ENCODE peak calls at places on chromosome 3, in six cellular contexts. W, Q, N, G, X and L are unnamed samples.

GRCh38 chr3:178205750-178206149 is 330.5 kb upstream of the KCNMB2 start:
- DNase-seq in W (no peak), Q (no peak), N (no peak), G (no peak), X (no peak), L (no peak)

GRCh38 chr3:32850226-32850625 is 32.4 kb downstream of the TRIM71 start:
- DNase-seq in W (no peak), Q (no peak), N (no peak), G (no peak), X (no peak), L (no peak)

GRCh38 chr3:193836918-193837317 is 243.9 kb downstream of the OPA1 start:
- DNase-seq in W (no peak), Q (no peak), N (peak; percentile 70), G (no peak), X (no peak), L (no peak)

GRCh38 chr3:146142757-146143156 is 18.2 kb downstream of the PLOD2 start:
- DNase-seq in W (no peak), Q (no peak), N (no peak), G (no peak), X (no peak), L (no peak)

GRCh38 chr3:121855555-121855954 is 20.5 kb downstream of the EAF2 start:
- DNase-seq in W (no peak), Q (no peak), N (peak; percentile 9), G (no peak), X (peak; percentile 72), L (no peak)

GRCh38 chr3:111649180-111649579 is 54.0 kb upstream of the ZBED2 start:
- DNase-seq in W (no peak), Q (no peak), N (no peak), G (no peak), X (peak; percentile 85), L (no peak)

GRCh38 chr3:1535361-1535760 is 442.5 kb downstream of the CNTN6 start:
- DNase-seq in W (no peak), Q (no peak), N (no peak), G (no peak), X (no peak), L (no peak)

GRCh38 chr3:107661447-107662108 is 138.8 kb downstream of the BBX start:
- DNase-seq in W (no peak), Q (no peak), N (no peak), G (no peak), X (peak; percentile 18), L (no peak)

GRCh38 chr3:29494305-29495036 is 213.6 kb downstream of the RBMS3 start:
- DNase-seq in W (no peak), Q (no peak), N (no peak), G (no peak), X (no peak), L (no peak)

GRCh38 chr3:134423153-134423552 is 48.9 kb upstream of the AMOTL2 start:
- DNase-seq in W (no peak), Q (no peak), N (no peak), G (no peak), X (no peak), L (no peak)

GRCh38 chr3:43366466-43366865 is 80.1 kb downstream of the SNRK start:
- DNase-seq in W (no peak), Q (no peak), N (no peak), G (no peak), X (no peak), L (no peak)

GRCh38 chr3:15309662-15310335 is 22.6 kb downstream of the SH3BP5 start:
- DNase-seq in W (no peak), Q (no peak), N (no peak), G (no peak), X (peak; percentile 44), L (no peak)

GRCh38 chr3:127366383-127366782 is 78.5 kb upstream of the PRR20G start:
- DNase-seq in W (no peak), Q (no peak), N (no peak), G (no peak), X (no peak), L (no peak)
- TF ChIP-seq CTCF in W (no peak), Q (no peak), N (no peak), G (no peak), X (peak; percentile 16), L (no peak)

GRCh38 chr3:52228266-52228665 is 2.8 kb upstream of the TLR9 start:
- DNase-seq in W (no peak), Q (no peak), N (no peak), G (no peak), X (no peak), L (no peak)
- H3K36me3 ChIP-seq in W (peaks cover 58% of the 10 kb centered on the region), Q (peaks cover 6% of the 10 kb centered on the region), N (peaks cover 31% of the 10 kb centered on the region), G (no peaks in the 10 kb centered on the region), X (peaks cover 14% of the 10 kb centered on the region), L (no peaks in the 10 kb centered on the region)

GRCh38 chr3:109081746-109082510 is 36.0 kb downstream of the MORC1 start:
- DNase-seq in W (no peak), Q (no peak), N (peak; percentile 18), G (no peak), X (peak; percentile 53), L (no peak)
- TF ChIP-seq CTCF in W (peak; percentile 67), Q (no peak), N (peak; percentile 42), G (no peak), X (peak; percentile 72), L (peak; percentile 52)

DNA sequence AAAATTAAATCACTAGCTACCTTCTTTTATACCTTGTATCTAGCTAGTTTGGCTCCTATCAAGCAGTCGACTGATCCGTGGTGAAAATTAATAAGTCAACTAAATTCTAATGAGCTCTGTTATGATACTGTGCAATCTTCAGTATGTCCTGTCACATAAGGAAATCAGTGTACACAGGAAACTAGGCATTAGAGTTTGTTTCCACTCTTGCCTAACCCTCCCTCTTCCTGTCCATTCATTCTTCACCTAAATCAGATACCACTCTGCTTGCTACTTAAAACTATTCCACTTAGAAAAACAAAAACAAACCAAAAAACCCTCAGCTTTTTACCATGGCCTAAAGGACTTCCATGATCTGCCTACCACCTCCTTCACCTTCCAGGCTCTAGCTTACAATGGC is 8.0 kb downstream of the RFC4 start:
- DNase-seq in W (no peak), Q (no peak), N (no peak), G (no peak), X (no peak), L (no peak)
- H3K36me3 ChIP-seq in W (peaks cover 41% of the 10 kb centered on the region), Q (no peaks in the 10 kb centered on the region), N (peaks cover 92% of the 10 kb centered on the region), G (no peaks in the 10 kb centered on the region), X (peaks cover 4% of the 10 kb centered on the region), L (no peaks in the 10 kb centered on the region)

DNA sequence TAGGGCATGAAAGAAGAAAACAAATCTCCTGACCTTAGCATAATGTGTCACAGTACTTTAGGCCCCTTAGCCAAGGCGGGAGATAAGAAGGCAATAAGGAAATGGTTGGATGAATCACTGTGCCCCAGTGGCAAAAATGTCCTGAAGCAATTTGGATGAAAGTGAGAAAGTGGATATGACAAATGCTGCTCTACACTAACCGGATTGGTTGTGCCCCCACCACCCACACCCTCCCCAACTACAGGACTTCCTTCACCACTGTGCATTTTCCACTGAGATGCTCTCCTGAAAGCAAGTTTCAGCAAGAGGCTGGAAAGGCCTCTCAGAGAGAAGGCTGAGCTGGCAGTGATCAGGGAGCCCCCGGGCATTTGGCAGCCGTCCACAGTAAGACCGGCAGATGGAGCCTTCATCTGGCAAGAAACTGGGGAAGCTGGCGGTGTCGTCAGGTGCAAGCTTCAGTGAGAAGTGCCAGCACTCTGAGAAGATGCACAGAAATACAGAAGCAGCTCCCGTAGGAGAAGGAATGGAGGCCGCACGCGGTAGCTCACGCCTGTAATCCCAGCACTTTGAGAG is 63.8 kb downstream of the ATP1B3 start:
- DNase-seq in W (no peak), Q (peak; percentile 93), N (no peak), G (no peak), X (peak; percentile 99), L (no peak)
- TF ChIP-seq CTCF in W (no peak), Q (no peak), N (no peak), G (no peak), X (peak; percentile 13), L (no peak)

GRCh38 chr3:49733551-49733950 is 9.8 kb upstream of the GMPPB start:
- DNase-seq in W (no peak), Q (no peak), N (no peak), G (no peak), X (no peak), L (no peak)
- H3K36me3 ChIP-seq in W (peaks cover 99% of the 10 kb centered on the region), Q (no peaks in the 10 kb centered on the region), N (peaks cover 68% of the 10 kb centered on the region), G (no peaks in the 10 kb centered on the region), X (peaks cover 22% of the 10 kb centered on the region), L (peaks cover 12% of the 10 kb centered on the region)